ENCODE peak calls at places on chromosomes 16 and 17, in ten cellular contexts. One of them, this sample, is unnamed.

GRCh38 chr17:65592131-65592965 is 30.9 kb upstream of the AXIN2 start:
- DNase-seq in GF-D8: no peak
- DNase-seq in iPS-NIHi11: no peak
- DNase-seq in prostate gland: no peak
- DNase-seq in thoracic aorta: no peak
- DNase-seq in AG09319: no peak
- DNase-seq in natural killer cell treated with Interleukin-12 subunit alpha and Interleukin-12 subunit beta and Interleukin-15 and Interleukin-18, amount 100 ng/mL, for 72 hours: no peak
- DNase-seq in central memory CD4-positive, alpha-beta T cell: no peak
- DNase-seq in activated CD4-positive, alpha-beta T cell treated with anti-CD3 and anti-CD28 coated beads, Interleukin-2, amount 50 U/mL, for 1 hour: no peak
- DNase-seq in WTC11: no peak
- DNase-seq in this sample: no peak

GRCh38 chr17:58414596-58414997 is 2.7 kb downstream of the RNF43 start:
- DNase-seq in GF-D8: no peak
- DNase-seq in iPS-NIHi11: no peak
- DNase-seq in prostate gland: no peak
- DNase-seq in thoracic aorta: no peak
- DNase-seq in AG09319: no peak
- DNase-seq in natural killer cell treated with Interleukin-12 subunit alpha and Interleukin-12 subunit beta and Interleukin-15 and Interleukin-18, amount 100 ng/mL, for 72 hours: no peak
- DNase-seq in central memory CD4-positive, alpha-beta T cell: no peak
- DNase-seq in activated CD4-positive, alpha-beta T cell treated with anti-CD3 and anti-CD28 coated beads, Interleukin-2, amount 50 U/mL, for 1 hour: no peak
- DNase-seq in WTC11: no peak
- DNase-seq in this sample: no peak

GRCh38 chr17:72477529-72477928 is 356.7 kb downstream of the SOX9 start:
- DNase-seq in GF-D8: no peak
- DNase-seq in iPS-NIHi11: no peak
- DNase-seq in prostate gland: peak
- DNase-seq in thoracic aorta: no peak
- DNase-seq in AG09319: no peak
- DNase-seq in natural killer cell treated with Interleukin-12 subunit alpha and Interleukin-12 subunit beta and Interleukin-15 and Interleukin-18, amount 100 ng/mL, for 72 hours: no peak
- DNase-seq in central memory CD4-positive, alpha-beta T cell: no peak
- DNase-seq in activated CD4-positive, alpha-beta T cell treated with anti-CD3 and anti-CD28 coated beads, Interleukin-2, amount 50 U/mL, for 1 hour: no peak
- DNase-seq in WTC11: no peak
- DNase-seq in this sample: peak

GRCh38 chr17:79517812-79518211 is 93.0 kb downstream of the RBFOX3 start:
- DNase-seq in GF-D8: no peak
- DNase-seq in iPS-NIHi11: no peak
- DNase-seq in prostate gland: no peak
- DNase-seq in thoracic aorta: no peak
- DNase-seq in AG09319: no peak
- DNase-seq in natural killer cell treated with Interleukin-12 subunit alpha and Interleukin-12 subunit beta and Interleukin-15 and Interleukin-18, amount 100 ng/mL, for 72 hours: no peak
- DNase-seq in central memory CD4-positive, alpha-beta T cell: no peak
- DNase-seq in activated CD4-positive, alpha-beta T cell treated with anti-CD3 and anti-CD28 coated beads, Interleukin-2, amount 50 U/mL, for 1 hour: no peak
- DNase-seq in WTC11: no peak
- DNase-seq in this sample: no peak

GRCh38 chr16:85829751-85830445 is 30.4 kb downstream of the COX4I1 start:
- DNase-seq in GF-D8: peak
- DNase-seq in iPS-NIHi11: no peak
- DNase-seq in prostate gland: no peak
- DNase-seq in thoracic aorta: no peak
- DNase-seq in AG09319: no peak
- DNase-seq in natural killer cell treated with Interleukin-12 subunit alpha and Interleukin-12 subunit beta and Interleukin-15 and Interleukin-18, amount 100 ng/mL, for 72 hours: no peak
- DNase-seq in central memory CD4-positive, alpha-beta T cell: no peak
- DNase-seq in activated CD4-positive, alpha-beta T cell treated with anti-CD3 and anti-CD28 coated beads, Interleukin-2, amount 50 U/mL, for 1 hour: no peak
- DNase-seq in WTC11: no peak
- DNase-seq in this sample: peak

GRCh38 chr16:63752347-63752746 is 1369.5 kb downstream of the CDH11 start:
- DNase-seq in GF-D8: no peak
- DNase-seq in iPS-NIHi11: no peak
- DNase-seq in prostate gland: no peak
- DNase-seq in thoracic aorta: no peak
- DNase-seq in AG09319: no peak
- DNase-seq in natural killer cell treated with Interleukin-12 subunit alpha and Interleukin-12 subunit beta and Interleukin-15 and Interleukin-18, amount 100 ng/mL, for 72 hours: no peak
- DNase-seq in central memory CD4-positive, alpha-beta T cell: no peak
- DNase-seq in activated CD4-positive, alpha-beta T cell treated with anti-CD3 and anti-CD28 coated beads, Interleukin-2, amount 50 U/mL, for 1 hour: no peak
- DNase-seq in WTC11: no peak
- DNase-seq in this sample: no peak

GRCh38 chr17:65558683-65559311 is 2.7 kb downstream of the AXIN2 start:
- DNase-seq in GF-D8: no peak
- DNase-seq in iPS-NIHi11: peak
- DNase-seq in prostate gland: no peak
- DNase-seq in thoracic aorta: no peak
- DNase-seq in AG09319: no peak
- DNase-seq in natural killer cell treated with Interleukin-12 subunit alpha and Interleukin-12 subunit beta and Interleukin-15 and Interleukin-18, amount 100 ng/mL, for 72 hours: no peak
- DNase-seq in central memory CD4-positive, alpha-beta T cell: no peak
- DNase-seq in activated CD4-positive, alpha-beta T cell treated with anti-CD3 and anti-CD28 coated beads, Interleukin-2, amount 50 U/mL, for 1 hour: no peak
- DNase-seq in WTC11: peak
- DNase-seq in this sample: peak

GRCh38 chr17:82331345-82331939 is 2.1 kb downstream of the SECTM1 start:
- DNase-seq in GF-D8: no peak
- DNase-seq in iPS-NIHi11: peak
- DNase-seq in prostate gland: no peak
- DNase-seq in thoracic aorta: no peak
- DNase-seq in AG09319: no peak
- DNase-seq in natural killer cell treated with Interleukin-12 subunit alpha and Interleukin-12 subunit beta and Interleukin-15 and Interleukin-18, amount 100 ng/mL, for 72 hours: no peak
- DNase-seq in central memory CD4-positive, alpha-beta T cell: no peak
- DNase-seq in activated CD4-positive, alpha-beta T cell treated with anti-CD3 and anti-CD28 coated beads, Interleukin-2, amount 50 U/mL, for 1 hour: no peak
- DNase-seq in WTC11: no peak
- DNase-seq in this sample: peak

GRCh38 chr17:77528516-77529327 is 388.0 kb downstream of the SEC14L1 start:
- DNase-seq in GF-D8: no peak
- DNase-seq in iPS-NIHi11: peak
- DNase-seq in prostate gland: no peak
- DNase-seq in thoracic aorta: no peak
- DNase-seq in AG09319: no peak
- DNase-seq in natural killer cell treated with Interleukin-12 subunit alpha and Interleukin-12 subunit beta and Interleukin-15 and Interleukin-18, amount 100 ng/mL, for 72 hours: no peak
- DNase-seq in central memory CD4-positive, alpha-beta T cell: no peak
- DNase-seq in activated CD4-positive, alpha-beta T cell treated with anti-CD3 and anti-CD28 coated beads, Interleukin-2, amount 50 U/mL, for 1 hour: peak
- DNase-seq in WTC11: peak
- DNase-seq in this sample: no peak

GRCh38 chr17:73278465-73279453 is 17.1 kb upstream of the CPSF4L start:
- DNase-seq in GF-D8: no peak
- DNase-seq in iPS-NIHi11: no peak
- DNase-seq in prostate gland: peak
- DNase-seq in thoracic aorta: no peak
- DNase-seq in AG09319: no peak
- DNase-seq in natural killer cell treated with Interleukin-12 subunit alpha and Interleukin-12 subunit beta and Interleukin-15 and Interleukin-18, amount 100 ng/mL, for 72 hours: no peak
- DNase-seq in central memory CD4-positive, alpha-beta T cell: no peak
- DNase-seq in activated CD4-positive, alpha-beta T cell treated with anti-CD3 and anti-CD28 coated beads, Interleukin-2, amount 50 U/mL, for 1 hour: no peak
- DNase-seq in WTC11: no peak
- DNase-seq in this sample: peak

GRCh38 chr17:35147313-35147982 is at the start of gene UNC45B:
- DNase-seq in GF-D8: no peak
- DNase-seq in iPS-NIHi11: no peak
- DNase-seq in prostate gland: no peak
- DNase-seq in thoracic aorta: no peak
- DNase-seq in AG09319: no peak
- DNase-seq in natural killer cell treated with Interleukin-12 subunit alpha and Interleukin-12 subunit beta and Interleukin-15 and Interleukin-18, amount 100 ng/mL, for 72 hours: no peak
- DNase-seq in central memory CD4-positive, alpha-beta T cell: no peak
- DNase-seq in activated CD4-positive, alpha-beta T cell treated with anti-CD3 and anti-CD28 coated beads, Interleukin-2, amount 50 U/mL, for 1 hour: no peak
- DNase-seq in WTC11: no peak
- DNase-seq in this sample: no peak

GRCh38 chr17:78127888-78128615 is 503 bp downstream of the TMC6 start:
- DNase-seq in GF-D8: no peak
- DNase-seq in iPS-NIHi11: peak
- DNase-seq in prostate gland: peak
- DNase-seq in thoracic aorta: no peak
- DNase-seq in AG09319: no peak
- DNase-seq in natural killer cell treated with Interleukin-12 subunit alpha and Interleukin-12 subunit beta and Interleukin-15 and Interleukin-18, amount 100 ng/mL, for 72 hours: peak
- DNase-seq in central memory CD4-positive, alpha-beta T cell: no peak
- DNase-seq in activated CD4-positive, alpha-beta T cell treated with anti-CD3 and anti-CD28 coated beads, Interleukin-2, amount 50 U/mL, for 1 hour: no peak
- DNase-seq in WTC11: peak
- DNase-seq in this sample: peak

GRCh38 chr16:76749780-76750375 is 441.1 kb upstream of the MON1B start:
- DNase-seq in GF-D8: no peak
- DNase-seq in iPS-NIHi11: no peak
- DNase-seq in prostate gland: no peak
- DNase-seq in thoracic aorta: no peak
- DNase-seq in AG09319: no peak
- DNase-seq in natural killer cell treated with Interleukin-12 subunit alpha and Interleukin-12 subunit beta and Interleukin-15 and Interleukin-18, amount 100 ng/mL, for 72 hours: no peak
- DNase-seq in central memory CD4-positive, alpha-beta T cell: no peak
- DNase-seq in activated CD4-positive, alpha-beta T cell treated with anti-CD3 and anti-CD28 coated beads, Interleukin-2, amount 50 U/mL, for 1 hour: no peak
- DNase-seq in WTC11: no peak
- DNase-seq in this sample: no peak

GRCh38 chr17:72931163-72931562 is 161.3 kb downstream of the SLC39A11 start:
- DNase-seq in GF-D8: no peak
- DNase-seq in iPS-NIHi11: peak
- DNase-seq in prostate gland: no peak
- DNase-seq in thoracic aorta: no peak
- DNase-seq in AG09319: no peak
- DNase-seq in natural killer cell treated with Interleukin-12 subunit alpha and Interleukin-12 subunit beta and Interleukin-15 and Interleukin-18, amount 100 ng/mL, for 72 hours: no peak
- DNase-seq in central memory CD4-positive, alpha-beta T cell: no peak
- DNase-seq in activated CD4-positive, alpha-beta T cell treated with anti-CD3 and anti-CD28 coated beads, Interleukin-2, amount 50 U/mL, for 1 hour: no peak
- DNase-seq in WTC11: no peak
- DNase-seq in this sample: no peak

GRCh38 chr16:66359012-66359411 is 7.5 kb upstream of the CDH5 start:
- DNase-seq in GF-D8: no peak
- DNase-seq in iPS-NIHi11: no peak
- DNase-seq in prostate gland: no peak
- DNase-seq in thoracic aorta: no peak
- DNase-seq in AG09319: no peak
- DNase-seq in natural killer cell treated with Interleukin-12 subunit alpha and Interleukin-12 subunit beta and Interleukin-15 and Interleukin-18, amount 100 ng/mL, for 72 hours: no peak
- DNase-seq in central memory CD4-positive, alpha-beta T cell: no peak
- DNase-seq in activated CD4-positive, alpha-beta T cell treated with anti-CD3 and anti-CD28 coated beads, Interleukin-2, amount 50 U/mL, for 1 hour: no peak
- DNase-seq in WTC11: no peak
- DNase-seq in this sample: no peak

GRCh38 chr16:75471723-75472634 is 7.5 kb upstream of the TMEM170A start:
- DNase-seq in GF-D8: no peak
- DNase-seq in iPS-NIHi11: peak
- DNase-seq in prostate gland: peak
- DNase-seq in thoracic aorta: no peak
- DNase-seq in AG09319: peak
- DNase-seq in natural killer cell treated with Interleukin-12 subunit alpha and Interleukin-12 subunit beta and Interleukin-15 and Interleukin-18, amount 100 ng/mL, for 72 hours: peak
- DNase-seq in central memory CD4-positive, alpha-beta T cell: peak
- DNase-seq in activated CD4-positive, alpha-beta T cell treated with anti-CD3 and anti-CD28 coated beads, Interleukin-2, amount 50 U/mL, for 1 hour: peak
- DNase-seq in WTC11: peak
- DNase-seq in this sample: no peak

GRCh38 chr16:68401871-68402747 is 46.2 kb downstream of the SMPD3 start:
- DNase-seq in GF-D8: no peak
- DNase-seq in iPS-NIHi11: no peak
- DNase-seq in prostate gland: no peak
- DNase-seq in thoracic aorta: no peak
- DNase-seq in AG09319: no peak
- DNase-seq in natural killer cell treated with Interleukin-12 subunit alpha and Interleukin-12 subunit beta and Interleukin-15 and Interleukin-18, amount 100 ng/mL, for 72 hours: no peak
- DNase-seq in central memory CD4-positive, alpha-beta T cell: no peak
- DNase-seq in activated CD4-positive, alpha-beta T cell treated with anti-CD3 and anti-CD28 coated beads, Interleukin-2, amount 50 U/mL, for 1 hour: no peak
- DNase-seq in WTC11: no peak
- DNase-seq in this sample: no peak

GRCh38 chr17:77442976-77443742 is 302.4 kb downstream of the SEC14L1 start:
- DNase-seq in GF-D8: no peak
- DNase-seq in iPS-NIHi11: no peak
- DNase-seq in prostate gland: no peak
- DNase-seq in thoracic aorta: no peak
- DNase-seq in AG09319: no peak
- DNase-seq in natural killer cell treated with Interleukin-12 subunit alpha and Interleukin-12 subunit beta and Interleukin-15 and Interleukin-18, amount 100 ng/mL, for 72 hours: no peak
- DNase-seq in central memory CD4-positive, alpha-beta T cell: no peak
- DNase-seq in activated CD4-positive, alpha-beta T cell treated with anti-CD3 and anti-CD28 coated beads, Interleukin-2, amount 50 U/mL, for 1 hour: no peak
- DNase-seq in WTC11: no peak
- DNase-seq in this sample: no peak

GRCh38 chr17:49315974-49316570 is 46.0 kb downstream of the ZNF652 start:
- DNase-seq in GF-D8: no peak
- DNase-seq in iPS-NIHi11: no peak
- DNase-seq in prostate gland: no peak
- DNase-seq in thoracic aorta: no peak
- DNase-seq in AG09319: no peak
- DNase-seq in natural killer cell treated with Interleukin-12 subunit alpha and Interleukin-12 subunit beta and Interleukin-15 and Interleukin-18, amount 100 ng/mL, for 72 hours: no peak
- DNase-seq in central memory CD4-positive, alpha-beta T cell: no peak
- DNase-seq in activated CD4-positive, alpha-beta T cell treated with anti-CD3 and anti-CD28 coated beads, Interleukin-2, amount 50 U/mL, for 1 hour: no peak
- DNase-seq in WTC11: no peak
- DNase-seq in this sample: no peak

GRCh38 chr17:69320210-69320907 is 6.6 kb downstream of the ABCA5 start:
- DNase-seq in GF-D8: no peak
- DNase-seq in iPS-NIHi11: no peak
- DNase-seq in prostate gland: no peak
- DNase-seq in thoracic aorta: no peak
- DNase-seq in AG09319: no peak
- DNase-seq in natural killer cell treated with Interleukin-12 subunit alpha and Interleukin-12 subunit beta and Interleukin-15 and Interleukin-18, amount 100 ng/mL, for 72 hours: no peak
- DNase-seq in central memory CD4-positive, alpha-beta T cell: no peak
- DNase-seq in activated CD4-positive, alpha-beta T cell treated with anti-CD3 and anti-CD28 coated beads, Interleukin-2, amount 50 U/mL, for 1 hour: no peak
- DNase-seq in WTC11: no peak
- DNase-seq in this sample: no peak

GRCh38 chr17:78716292-78716691 is 65.8 kb downstream of the CYTH1 start:
- DNase-seq in GF-D8: no peak
- DNase-seq in iPS-NIHi11: no peak
- DNase-seq in prostate gland: no peak
- DNase-seq in thoracic aorta: no peak
- DNase-seq in AG09319: no peak
- DNase-seq in natural killer cell treated with Interleukin-12 subunit alpha and Interleukin-12 subunit beta and Interleukin-15 and Interleukin-18, amount 100 ng/mL, for 72 hours: no peak
- DNase-seq in central memory CD4-positive, alpha-beta T cell: no peak
- DNase-seq in activated CD4-positive, alpha-beta T cell treated with anti-CD3 and anti-CD28 coated beads, Interleukin-2, amount 50 U/mL, for 1 hour: no peak
- DNase-seq in WTC11: no peak
- DNase-seq in this sample: no peak

GRCh38 chr17:80866050-80866793 is 125.4 kb upstream of the CHMP6 start:
- DNase-seq in GF-D8: peak
- DNase-seq in iPS-NIHi11: peak
- DNase-seq in prostate gland: peak
- DNase-seq in thoracic aorta: no peak
- DNase-seq in AG09319: peak
- DNase-seq in natural killer cell treated with Interleukin-12 subunit alpha and Interleukin-12 subunit beta and Interleukin-15 and Interleukin-18, amount 100 ng/mL, for 72 hours: peak
- DNase-seq in central memory CD4-positive, alpha-beta T cell: peak
- DNase-seq in activated CD4-positive, alpha-beta T cell treated with anti-CD3 and anti-CD28 coated beads, Interleukin-2, amount 50 U/mL, for 1 hour: peak
- DNase-seq in WTC11: peak
- DNase-seq in this sample: no peak

GRCh38 chr17:6555331-6556120 is 829 bp downstream of the PITPNM3 start:
- DNase-seq in GF-D8: no peak
- DNase-seq in iPS-NIHi11: peak
- DNase-seq in prostate gland: peak
- DNase-seq in thoracic aorta: no peak
- DNase-seq in AG09319: no peak
- DNase-seq in natural killer cell treated with Interleukin-12 subunit alpha and Interleukin-12 subunit beta and Interleukin-15 and Interleukin-18, amount 100 ng/mL, for 72 hours: no peak
- DNase-seq in central memory CD4-positive, alpha-beta T cell: no peak
- DNase-seq in activated CD4-positive, alpha-beta T cell treated with anti-CD3 and anti-CD28 coated beads, Interleukin-2, amount 50 U/mL, for 1 hour: no peak
- DNase-seq in WTC11: peak
- DNase-seq in this sample: peak

GRCh38 chr16:28298511-28298878 is 6.2 kb downstream of the SBK1 start:
- DNase-seq in GF-D8: no peak
- DNase-seq in iPS-NIHi11: peak
- DNase-seq in prostate gland: no peak
- DNase-seq in thoracic aorta: no peak
- DNase-seq in AG09319: no peak
- DNase-seq in natural killer cell treated with Interleukin-12 subunit alpha and Interleukin-12 subunit beta and Interleukin-15 and Interleukin-18, amount 100 ng/mL, for 72 hours: no peak
- DNase-seq in central memory CD4-positive, alpha-beta T cell: no peak
- DNase-seq in activated CD4-positive, alpha-beta T cell treated with anti-CD3 and anti-CD28 coated beads, Interleukin-2, amount 50 U/mL, for 1 hour: no peak
- DNase-seq in WTC11: peak
- DNase-seq in this sample: no peak

GRCh38 chr17:1546292-1546922 is 16.2 kb downstream of the PITPNA start:
- DNase-seq in GF-D8: no peak
- DNase-seq in iPS-NIHi11: no peak
- DNase-seq in prostate gland: no peak
- DNase-seq in thoracic aorta: no peak
- DNase-seq in AG09319: no peak
- DNase-seq in natural killer cell treated with Interleukin-12 subunit alpha and Interleukin-12 subunit beta and Interleukin-15 and Interleukin-18, amount 100 ng/mL, for 72 hours: no peak
- DNase-seq in central memory CD4-positive, alpha-beta T cell: no peak
- DNase-seq in activated CD4-positive, alpha-beta T cell treated with anti-CD3 and anti-CD28 coated beads, Interleukin-2, amount 50 U/mL, for 1 hour: no peak
- DNase-seq in WTC11: no peak
- DNase-seq in this sample: no peak

GRCh38 chr16:17328971-17329370 is 141.8 kb downstream of the XYLT1 start:
- DNase-seq in GF-D8: no peak
- DNase-seq in iPS-NIHi11: no peak
- DNase-seq in prostate gland: peak
- DNase-seq in thoracic aorta: no peak
- DNase-seq in AG09319: no peak
- DNase-seq in natural killer cell treated with Interleukin-12 subunit alpha and Interleukin-12 subunit beta and Interleukin-15 and Interleukin-18, amount 100 ng/mL, for 72 hours: no peak
- DNase-seq in central memory CD4-positive, alpha-beta T cell: no peak
- DNase-seq in activated CD4-positive, alpha-beta T cell treated with anti-CD3 and anti-CD28 coated beads, Interleukin-2, amount 50 U/mL, for 1 hour: no peak
- DNase-seq in WTC11: no peak
- DNase-seq in this sample: peak

GRCh38 chr16:14249291-14250032 is 178.3 kb downstream of the MRTFB start:
- DNase-seq in GF-D8: no peak
- DNase-seq in iPS-NIHi11: peak
- DNase-seq in prostate gland: no peak
- DNase-seq in thoracic aorta: no peak
- DNase-seq in AG09319: peak
- DNase-seq in natural killer cell treated with Interleukin-12 subunit alpha and Interleukin-12 subunit beta and Interleukin-15 and Interleukin-18, amount 100 ng/mL, for 72 hours: no peak
- DNase-seq in central memory CD4-positive, alpha-beta T cell: peak
- DNase-seq in activated CD4-positive, alpha-beta T cell treated with anti-CD3 and anti-CD28 coated beads, Interleukin-2, amount 50 U/mL, for 1 hour: peak
- DNase-seq in WTC11: peak
- DNase-seq in this sample: peak

GRCh38 chr17:63881935-63882601 is at the start of gene GH2:
- DNase-seq in GF-D8: no peak
- DNase-seq in iPS-NIHi11: peak
- DNase-seq in prostate gland: peak
- DNase-seq in thoracic aorta: no peak
- DNase-seq in AG09319: no peak
- DNase-seq in natural killer cell treated with Interleukin-12 subunit alpha and Interleukin-12 subunit beta and Interleukin-15 and Interleukin-18, amount 100 ng/mL, for 72 hours: no peak
- DNase-seq in central memory CD4-positive, alpha-beta T cell: peak
- DNase-seq in activated CD4-positive, alpha-beta T cell treated with anti-CD3 and anti-CD28 coated beads, Interleukin-2, amount 50 U/mL, for 1 hour: peak
- DNase-seq in WTC11: peak
- DNase-seq in this sample: peak